ENCODE peak calls at places on chromosomes 11 and 22, in six cellular contexts. B is cardiac muscle cell, E is heart left ventricle, C is GM13977, F is thyroid gland, S is cardiac fibroblast. M is an unnamed sample.

GRCh38 chr11:82308979-82309378 is 424.7 kb downstream of the FAM181B start:
- DNase-seq in C (no peak), B (no peak), F (no peak), S (no peak), E (no peak), M (no peak)

GRCh38 chr11:34637303-34637702 is 16.4 kb downstream of the EHF start:
- DNase-seq in E (no peak), F (peak), B (no peak), C (no peak), S (no peak), M (no peak)

GRCh38 chr11:45949992-45950407 is 27.5 kb downstream of the LARGE2 start:
- DNase-seq in B (no peak), S (peak), C (no peak), E (no peak), F (no peak), M (no peak)

GRCh38 chr11:119062779-119063178 is 4.8 kb upstream of the VPS11 start:
- DNase-seq in F (peak), C (no peak), E (no peak), B (peak), S (peak), M (no peak)

GRCh38 chr22:43821606-43822425 is 9.7 kb upstream of the EFCAB6 start:
- DNase-seq in F (no peak), B (no peak), E (no peak), C (no peak), S (no peak), M (no peak)

GRCh38 chr22:37989146-37990045 is 5.0 kb upstream of the SOX10 start:
- DNase-seq in E (no peak), S (no peak), B (no peak), F (no peak), C (no peak), M (no peak)

GRCh38 chr22:27876684-27877083 is 42.4 kb downstream of the PITPNB start:
- DNase-seq in B (peak), S (peak), F (no peak), C (no peak), E (no peak), M (no peak)

GRCh38 chr11:122440783-122441701 is 214.5 kb upstream of the UBASH3B start:
- DNase-seq in B (peak), C (no peak), S (peak), F (peak), E (peak), M (no peak)

GRCh38 chr11:34263462-34264186 is 94.2 kb downstream of the ABTB2 start:
- DNase-seq in B (peak), C (no peak), E (no peak), S (peak), F (peak), M (no peak)

GRCh38 chr22:39669432-39669831 is 98.9 kb downstream of the CACNA1I start:
- DNase-seq in S (no peak), E (no peak), F (no peak), C (no peak), B (no peak), M (no peak)

GRCh38 chr11:79439430-79439892 is 1.4 kb downstream of the TENM4 start:
- DNase-seq in B (peak), C (no peak), S (no peak), F (peak), E (peak), M (no peak)

GRCh38 chr11:119764108-119764874 is 35.3 kb upstream of the NECTIN1 start:
- DNase-seq in B (peak), E (peak), C (no peak), F (peak), S (peak), M (no peak)

GRCh38 chr11:4511267-4511666 is 28.8 kb downstream of the OR52K1 start:
- DNase-seq in B (no peak), C (no peak), S (no peak), E (no peak), F (no peak), M (no peak)

GRCh38 chr11:88535916-88536547 is 198.5 kb upstream of the CTSC start:
- DNase-seq in S (peak), B (peak), C (peak), E (no peak), F (no peak), M (no peak)

GRCh38 chr22:39299829-39300178 is 19.6 kb downstream of the RPL3 start:
- DNase-seq in S (no peak), B (no peak), F (no peak), C (no peak), E (peak), M (no peak)

GRCh38 chr11:11672764-11673163 is 51.0 kb upstream of the GALNT18 start:
- DNase-seq in C (no peak), S (no peak), B (peak), F (no peak), E (no peak), M (no peak)

GRCh38 chr11:19867064-19867463 is 154.4 kb downstream of the NAV2 start:
- DNase-seq in E (no peak), F (no peak), S (no peak), B (no peak), C (no peak), M (no peak)

GRCh38 chr22:40000171-40000570 is 5.4 kb downstream of the FAM83F start:
- DNase-seq in E (no peak), B (no peak), S (no peak), F (no peak), C (no peak), M (no peak)

GRCh38 chr11:123392813-123393212 is 37.3 kb upstream of the GRAMD1B start:
- DNase-seq in S (no peak), C (no peak), E (no peak), F (no peak), B (no peak), M (no peak)

GRCh38 chr22:44363214-44363979 is 50.6 kb upstream of the SHISAL1 start:
- DNase-seq in F (peak), E (peak), C (no peak), S (peak), B (peak), M (no peak)

GRCh38 chr11:18280438-18281046 is 14.5 kb downstream of the SAA1 start:
- DNase-seq in S (no peak), B (no peak), F (no peak), E (no peak), C (peak), M (no peak)

GRCh38 chr11:34050536-34050935 is 995 bp upstream of the CAPRIN1 start:
- DNase-seq in S (peak), F (no peak), B (peak), C (no peak), E (no peak), M (no peak)

GRCh38 chr11:11279956-11280689 is 72.9 kb downstream of the CSNK2A3 start:
- DNase-seq in S (peak), B (no peak), F (no peak), C (no peak), E (no peak), M (no peak)

GRCh38 chr22:30490399-30490798 is 15.1 kb downstream of the SEC14L4 start:
- DNase-seq in B (no peak), F (no peak), C (no peak), S (no peak), E (no peak), M (no peak)

GRCh38 chr22:22458896-22459588 is 49.5 kb downstream of the ZNF280B start:
- DNase-seq in C (no peak), E (no peak), F (no peak), S (no peak), B (no peak), M (no peak)

GRCh38 chr11:28777126-28777525 is 668.9 kb downstream of the METTL15 start:
- DNase-seq in F (no peak), B (no peak), E (no peak), S (no peak), C (no peak), M (no peak)

GRCh38 chr11:122097419-122098001 is 18.5 kb downstream of the BLID start:
- DNase-seq in E (no peak), B (peak), S (peak), F (peak), C (no peak), M (no peak)

GRCh38 chr22:29301716-29302401 is 4.6 kb upstream of the GAS2L1 start:
- DNase-seq in C (no peak), B (no peak), E (no peak), S (no peak), F (no peak), M (no peak)

GRCh38 chr11:120128392-120129172 is 9.3 kb downstream of the TRIM29 start:
- DNase-seq in S (peak), B (no peak), E (no peak), F (no peak), C (no peak), M (no peak)

GRCh38 chr22:45997775-45998637 is 21.0 kb upstream of the WNT7B start:
- DNase-seq in F (no peak), B (no peak), S (no peak), C (no peak), E (no peak), M (no peak)

GRCh38 chr11:83119216-83119615 is 37.7 kb upstream of the PCF11 start:
- DNase-seq in C (no peak), B (no peak), E (no peak), F (no peak), S (no peak), M (no peak)

DNA sequence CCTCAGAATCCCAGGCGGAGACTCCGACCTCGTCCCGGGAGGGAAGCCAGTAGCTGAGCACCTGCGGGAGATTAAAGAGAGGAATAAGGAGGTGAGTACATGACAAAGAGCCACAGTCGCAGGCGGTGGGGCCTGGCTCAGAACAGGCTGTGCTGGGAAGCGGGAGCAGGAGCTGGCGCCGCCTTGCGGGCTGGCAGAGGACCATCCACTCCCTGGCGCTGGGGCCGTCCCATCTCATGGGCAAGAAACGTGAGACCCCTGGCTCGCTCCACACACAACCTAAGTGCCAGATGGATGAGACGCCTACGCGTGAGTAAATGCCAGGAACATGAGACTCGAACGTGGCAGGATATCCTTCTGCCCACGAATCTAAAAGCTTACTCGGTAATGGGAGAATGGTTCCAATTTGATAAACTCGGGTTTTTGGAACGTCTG is 6.3 kb downstream of the CEND1 start:
- DNase-seq in E (peak), C (no peak), S (peak), B (peak), F (peak), M (peak)
- TF ChIP-seq CTCF in E (peak), C (no peak), S (peak), B (peak), F (peak), M (peak)

GRCh38 chr11:69307421-69307820 is 13.5 kb downstream of the MYEOV start:
- DNase-seq in F (no peak), S (no peak), E (no peak), B (no peak), C (no peak), M (no peak)

GRCh38 chr11:69306821-69307220 is 12.9 kb downstream of the MYEOV start:
- DNase-seq in S (no peak), F (no peak), E (no peak), C (no peak), B (no peak), M (no peak)

GRCh38 chr11:69304258-69304657 is 10.3 kb downstream of the MYEOV start:
- DNase-seq in E (no peak), S (no peak), C (no peak), B (no peak), F (no peak), M (no peak)

GRCh38 chr11:69304686-69305085 is 10.7 kb downstream of the MYEOV start:
- DNase-seq in S (no peak), E (no peak), F (no peak), B (no peak), C (no peak), M (no peak)

GRCh38 chr11:69305885-69306540 is 12.1 kb downstream of the MYEOV start:
- DNase-seq in E (no peak), C (no peak), S (no peak), B (no peak), F (peak), M (no peak)
- TF ChIP-seq CTCF in E (no peak), C (no peak), S (no peak), B (no peak), F (no peak), M (no peak)

GRCh38 chr11:36627006-36627405 is 29.0 kb upstream of the RAG2 start:
- DNase-seq in S (no peak), B (no peak), F (no peak), C (no peak), E (no peak), M (no peak)

GRCh38 chr11:36627471-36627870 is 29.4 kb upstream of the RAG2 start:
- DNase-seq in S (no peak), B (no peak), C (no peak), E (no peak), F (no peak), M (no peak)

GRCh38 chr11:36619502-36619901 is 21.5 kb upstream of the RAG2 start:
- DNase-seq in C (no peak), E (no peak), F (peak), S (peak), B (peak), M (no peak)

GRCh38 chr11:36618025-36618700 is 20.1 kb upstream of the RAG2 start:
- DNase-seq in C (no peak), B (no peak), F (no peak), S (no peak), E (no peak), M (no peak)

DNA sequence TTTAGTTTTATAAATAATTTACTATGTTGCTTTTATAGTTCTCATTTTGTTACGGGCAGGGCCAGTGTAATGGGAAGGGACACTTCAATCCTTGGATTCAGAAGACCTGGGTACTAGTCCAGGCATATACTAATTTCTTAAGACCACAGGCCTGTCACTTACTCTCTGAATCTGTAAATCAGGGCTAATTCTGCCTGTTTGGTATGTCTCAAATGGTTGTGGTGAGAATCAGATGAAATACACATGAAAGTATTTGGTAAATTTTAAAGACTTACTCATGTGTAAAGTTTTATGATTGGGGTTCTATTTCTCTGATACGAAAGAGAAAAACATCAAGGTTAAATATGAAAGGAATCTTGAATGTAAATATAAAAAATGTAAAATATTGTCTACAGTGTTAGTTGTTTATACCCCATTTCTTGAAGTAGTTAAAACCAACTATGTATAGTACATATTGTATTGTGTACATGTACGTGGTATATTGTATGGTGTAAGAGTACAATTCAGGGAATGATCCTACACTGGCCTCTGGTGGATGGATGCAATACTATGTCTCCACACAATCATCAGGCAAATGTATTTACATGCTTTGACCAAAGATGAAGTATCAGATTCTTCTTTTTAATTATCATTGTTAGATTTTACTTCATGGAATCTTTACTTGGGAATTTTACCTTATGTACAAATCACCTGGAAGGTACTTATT is 24.5 kb upstream of the RAG2 start:
- DNase-seq in B (peak), F (peak), S (peak), C (peak), E (no peak), M (no peak)
- TF ChIP-seq CTCF in B (peak), F (peak), S (peak), C (peak), E (peak), M (peak)

DNA sequence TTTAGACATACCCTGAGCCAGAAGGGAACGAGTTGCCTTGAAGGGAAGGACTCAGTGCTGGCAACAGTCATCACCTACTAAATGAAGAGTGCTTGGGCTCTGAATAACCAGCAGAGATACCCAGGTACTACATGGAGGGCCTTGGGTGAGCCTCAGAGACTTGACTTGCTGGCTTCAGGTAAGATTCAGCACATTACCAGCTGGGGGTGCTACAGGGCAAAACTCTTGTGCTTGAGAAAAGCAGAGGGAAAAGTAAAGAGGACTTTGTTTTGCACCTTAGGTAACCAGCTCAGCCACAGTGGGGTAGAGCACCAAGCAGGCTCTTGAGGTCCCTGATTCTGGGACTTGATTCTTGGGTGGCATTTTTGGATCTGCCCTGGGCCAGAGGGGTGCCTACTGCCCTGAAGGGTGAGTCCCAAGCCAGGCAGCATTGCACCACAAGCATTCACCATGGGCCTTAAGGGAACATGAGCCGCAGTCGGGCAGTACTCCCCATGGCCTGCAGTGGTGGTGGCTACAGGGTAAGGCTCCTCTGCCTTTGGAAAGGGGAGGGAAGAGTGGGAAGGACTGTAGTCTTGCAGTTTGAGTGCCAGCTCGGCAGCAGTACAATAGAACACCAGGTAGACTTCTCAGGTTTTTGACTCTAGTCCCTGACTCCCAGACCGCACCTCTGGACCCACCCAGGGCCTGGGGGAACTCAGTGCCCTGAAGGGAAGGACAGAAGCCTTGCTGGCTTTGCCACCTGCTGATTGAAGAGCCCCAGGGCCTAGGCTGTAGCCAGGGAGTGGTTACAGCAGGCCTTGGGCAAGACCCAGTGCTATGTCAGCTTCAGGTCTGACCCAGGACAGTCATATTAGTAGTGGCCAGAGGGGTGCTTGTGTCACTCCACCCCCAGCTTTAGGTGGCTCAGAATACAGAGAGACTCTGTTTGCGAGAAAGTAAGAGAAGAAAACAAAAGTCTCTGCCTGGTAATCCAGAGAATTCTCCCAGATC is 22.7 kb upstream of the PLEKHA7 start:
- DNase-seq in S (no peak), B (no peak), E (no peak), F (no peak), C (no peak), M (no peak)
- TF ChIP-seq CTCF in S (no peak), B (peak), E (no peak), F (no peak), C (peak), M (no peak)

GRCh38 chr22:24179478-24180210 is 1.6 kb upstream of the SUSD2 start:
- DNase-seq in E (no peak), F (no peak), S (no peak), C (no peak), B (no peak), M (no peak)

GRCh38 chr22:24177045-24177444 is 4.2 kb upstream of the SUSD2 start:
- DNase-seq in C (no peak), B (no peak), E (no peak), F (no peak), S (no peak), M (no peak)

GRCh38 chr22:24178021-24178431 is 3.3 kb upstream of the SUSD2 start:
- DNase-seq in C (no peak), S (no peak), F (no peak), B (no peak), E (no peak), M (no peak)

GRCh38 chr22:24177456-24177855 is 3.8 kb upstream of the SUSD2 start:
- DNase-seq in C (no peak), F (no peak), E (no peak), B (no peak), S (no peak), M (no peak)

DNA sequence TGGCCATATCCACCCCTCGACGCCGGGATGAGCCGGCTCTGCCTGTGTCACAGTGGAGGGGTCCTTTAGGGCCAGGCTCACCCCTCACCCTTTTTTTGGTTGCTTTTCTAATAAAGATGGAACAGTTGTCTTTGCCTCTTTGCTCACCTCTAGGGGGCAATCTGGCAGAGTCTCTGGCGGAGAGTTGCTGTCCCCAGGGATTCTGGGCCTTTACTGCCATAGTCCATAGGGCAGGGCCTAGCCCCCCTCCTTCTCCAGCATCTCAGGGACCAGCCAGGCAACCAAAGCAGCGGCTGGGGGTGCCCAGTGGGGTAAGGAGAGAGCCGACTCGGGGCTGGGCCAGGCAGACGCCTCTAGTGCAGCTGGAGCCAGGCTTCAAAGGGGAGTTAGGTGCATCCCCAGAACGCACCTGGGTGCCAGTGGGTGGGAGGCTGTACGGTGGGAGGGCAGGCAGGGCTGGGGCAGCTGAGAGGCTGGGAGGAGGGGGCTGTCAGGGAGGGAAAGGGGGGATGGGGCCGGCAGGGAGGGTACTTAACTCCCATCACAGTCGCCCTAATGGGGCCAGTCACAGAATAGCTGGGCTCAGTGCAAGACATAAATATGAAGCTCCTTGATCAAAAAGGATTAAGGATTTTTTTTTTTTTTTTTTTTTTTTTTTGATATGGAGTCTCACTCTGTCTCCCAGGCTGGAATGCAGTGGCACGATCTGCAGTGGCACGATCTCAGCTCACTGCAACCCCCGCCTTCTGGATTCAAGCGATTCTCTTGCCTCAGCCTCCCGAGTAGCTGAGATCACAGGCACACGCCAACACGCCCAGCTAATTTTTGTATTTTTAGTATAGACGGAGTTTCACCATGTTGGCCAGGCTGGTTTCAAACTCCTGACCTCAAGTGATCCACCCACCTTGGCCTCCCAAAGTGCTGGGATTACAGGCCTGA is 2.5 kb upstream of the SUSD2 start:
- DNase-seq in S (peak), B (no peak), C (no peak), E (no peak), F (no peak), M (no peak)
- TF ChIP-seq CTCF in S (peak), B (peak), C (peak), E (no peak), F (peak), M (peak)

GRCh38 chr11:31826530-31827438 is 15.7 kb upstream of the PAX6 start:
- DNase-seq in F (no peak), S (no peak), B (no peak), C (peak), E (no peak), M (no peak)
- TF ChIP-seq CTCF in F (no peak), S (no peak), B (no peak), C (no peak), E (no peak), M (no peak)

M was measured in D721Med.